ENCODE peak calls at places on chromosomes 5 and 9, in nine cellular contexts. One of them, this sample, is unnamed.

GRCh38 chr5:32172908-32173393 is 1.2 kb downstream of the GOLPH3 start:
- DNase-seq in transverse colon: no peak
- DNase-seq in stomach: no peak
- DNase-seq in HCT116: no peak
- DNase-seq in GM23338: no peak
- DNase-seq in Panc1: no peak
- DNase-seq in endothelial cell of umbilical vein: peak
- DNase-seq in sigmoid colon: no peak
- DNase-seq in spleen: no peak
- DNase-seq in this sample: no peak

GRCh38 chr9:129697111-129697955 is 31.9 kb downstream of the PRRX2 start:
- DNase-seq in transverse colon: peak
- DNase-seq in stomach: no peak
- DNase-seq in HCT116: no peak
- DNase-seq in GM23338: peak
- DNase-seq in Panc1: no peak
- DNase-seq in endothelial cell of umbilical vein: no peak
- DNase-seq in sigmoid colon: peak
- DNase-seq in spleen: no peak
- DNase-seq in this sample: peak

GRCh38 chr5:102740515-102740914 is 14.6 kb upstream of the PAM start:
- DNase-seq in transverse colon: no peak
- DNase-seq in stomach: no peak
- DNase-seq in HCT116: no peak
- DNase-seq in GM23338: no peak
- DNase-seq in Panc1: no peak
- DNase-seq in endothelial cell of umbilical vein: no peak
- DNase-seq in sigmoid colon: no peak
- DNase-seq in spleen: no peak
- DNase-seq in this sample: no peak

GRCh38 chr5:59126665-59127354 is 543.9 kb downstream of the RAB3C start:
- DNase-seq in transverse colon: no peak
- DNase-seq in stomach: no peak
- DNase-seq in HCT116: no peak
- DNase-seq in GM23338: peak
- DNase-seq in Panc1: no peak
- DNase-seq in endothelial cell of umbilical vein: peak
- DNase-seq in sigmoid colon: no peak
- DNase-seq in spleen: no peak
- DNase-seq in this sample: no peak

GRCh38 chr9:112218908-112219307 is 43.8 kb upstream of the SUSD1 start:
- DNase-seq in transverse colon: no peak
- DNase-seq in stomach: no peak
- DNase-seq in HCT116: no peak
- DNase-seq in GM23338: no peak
- DNase-seq in Panc1: no peak
- DNase-seq in endothelial cell of umbilical vein: no peak
- DNase-seq in sigmoid colon: no peak
- DNase-seq in spleen: no peak
- DNase-seq in this sample: no peak

GRCh38 chr9:25421560-25421959 is 256.7 kb downstream of the TUSC1 start:
- DNase-seq in transverse colon: no peak
- DNase-seq in stomach: no peak
- DNase-seq in HCT116: no peak
- DNase-seq in GM23338: no peak
- DNase-seq in Panc1: no peak
- DNase-seq in endothelial cell of umbilical vein: no peak
- DNase-seq in sigmoid colon: no peak
- DNase-seq in spleen: no peak
- DNase-seq in this sample: no peak

GRCh38 chr5:31853398-31854135 is 214.6 kb downstream of the PDZD2 start:
- DNase-seq in transverse colon: no peak
- DNase-seq in stomach: peak
- DNase-seq in HCT116: no peak
- DNase-seq in GM23338: peak
- DNase-seq in Panc1: no peak
- DNase-seq in endothelial cell of umbilical vein: no peak
- DNase-seq in sigmoid colon: no peak
- DNase-seq in spleen: no peak
- DNase-seq in this sample: no peak

GRCh38 chr9:86098793-86099694 is at the start of gene GOLM1:
- DNase-seq in transverse colon: peak
- DNase-seq in stomach: peak
- DNase-seq in HCT116: no peak
- DNase-seq in GM23338: peak
- DNase-seq in Panc1: no peak
- DNase-seq in endothelial cell of umbilical vein: peak
- DNase-seq in sigmoid colon: peak
- DNase-seq in spleen: peak
- DNase-seq in this sample: peak

GRCh38 chr9:89891221-89892052 is 286.6 kb downstream of the GADD45G start:
- DNase-seq in transverse colon: peak
- DNase-seq in stomach: peak
- DNase-seq in HCT116: no peak
- DNase-seq in GM23338: no peak
- DNase-seq in Panc1: no peak
- DNase-seq in endothelial cell of umbilical vein: no peak
- DNase-seq in sigmoid colon: peak
- DNase-seq in spleen: peak
- DNase-seq in this sample: no peak

GRCh38 chr5:5340206-5340729 is 82.2 kb upstream of the ICE1 start:
- DNase-seq in transverse colon: peak
- DNase-seq in stomach: peak
- DNase-seq in HCT116: peak
- DNase-seq in GM23338: peak
- DNase-seq in Panc1: peak
- DNase-seq in endothelial cell of umbilical vein: peak
- DNase-seq in sigmoid colon: peak
- DNase-seq in spleen: no peak
- DNase-seq in this sample: no peak

GRCh38 chr9:116365056-116365471 is 211.5 kb downstream of the PAPPA start:
- DNase-seq in transverse colon: peak
- DNase-seq in stomach: peak
- DNase-seq in HCT116: no peak
- DNase-seq in GM23338: peak
- DNase-seq in Panc1: no peak
- DNase-seq in endothelial cell of umbilical vein: no peak
- DNase-seq in sigmoid colon: peak
- DNase-seq in spleen: no peak
- DNase-seq in this sample: no peak

GRCh38 chr5:179814090-179814489 is 6.6 kb upstream of the SQSTM1 start:
- DNase-seq in transverse colon: no peak
- DNase-seq in stomach: no peak
- DNase-seq in HCT116: no peak
- DNase-seq in GM23338: no peak
- DNase-seq in Panc1: no peak
- DNase-seq in endothelial cell of umbilical vein: no peak
- DNase-seq in sigmoid colon: no peak
- DNase-seq in spleen: no peak
- DNase-seq in this sample: no peak

GRCh38 chr9:33233659-33234335 is 6.2 kb upstream of the SPINK4 start:
- DNase-seq in transverse colon: peak
- DNase-seq in stomach: peak
- DNase-seq in HCT116: peak
- DNase-seq in GM23338: no peak
- DNase-seq in Panc1: peak
- DNase-seq in endothelial cell of umbilical vein: peak
- DNase-seq in sigmoid colon: no peak
- DNase-seq in spleen: no peak
- DNase-seq in this sample: no peak

GRCh38 chr9:4242239-4242638 is 57.6 kb downstream of the GLIS3 start:
- DNase-seq in transverse colon: no peak
- DNase-seq in stomach: no peak
- DNase-seq in HCT116: no peak
- DNase-seq in GM23338: no peak
- DNase-seq in Panc1: no peak
- DNase-seq in endothelial cell of umbilical vein: no peak
- DNase-seq in sigmoid colon: no peak
- DNase-seq in spleen: no peak
- DNase-seq in this sample: no peak

GRCh38 chr5:131413605-131414559 is 150.0 kb downstream of the CDC42SE2 start:
- DNase-seq in transverse colon: no peak
- DNase-seq in stomach: no peak
- DNase-seq in HCT116: no peak
- DNase-seq in GM23338: no peak
- DNase-seq in Panc1: no peak
- DNase-seq in endothelial cell of umbilical vein: no peak
- DNase-seq in sigmoid colon: no peak
- DNase-seq in spleen: no peak
- DNase-seq in this sample: no peak

GRCh38 chr9:121692606-121693505 is 41.4 kb downstream of the DAB2IP start:
- DNase-seq in transverse colon: no peak
- DNase-seq in stomach: no peak
- DNase-seq in HCT116: peak
- DNase-seq in GM23338: peak
- DNase-seq in Panc1: no peak
- DNase-seq in endothelial cell of umbilical vein: no peak
- DNase-seq in sigmoid colon: no peak
- DNase-seq in spleen: no peak
- DNase-seq in this sample: no peak

GRCh38 chr5:91712718-91713117 is 329.6 kb upstream of the ARRDC3 start:
- DNase-seq in transverse colon: no peak
- DNase-seq in stomach: no peak
- DNase-seq in HCT116: no peak
- DNase-seq in GM23338: no peak
- DNase-seq in Panc1: no peak
- DNase-seq in endothelial cell of umbilical vein: no peak
- DNase-seq in sigmoid colon: no peak
- DNase-seq in spleen: no peak
- DNase-seq in this sample: no peak

GRCh38 chr5:138177936-138178515 is 404 bp downstream of the BRD8 start:
- DNase-seq in transverse colon: peak
- DNase-seq in stomach: peak
- DNase-seq in HCT116: no peak
- DNase-seq in GM23338: peak
- DNase-seq in Panc1: no peak
- DNase-seq in endothelial cell of umbilical vein: peak
- DNase-seq in sigmoid colon: no peak
- DNase-seq in spleen: no peak
- DNase-seq in this sample: no peak

GRCh38 chr5:55276771-55277170 is 30.7 kb downstream of the DHX29 start:
- DNase-seq in transverse colon: no peak
- DNase-seq in stomach: no peak
- DNase-seq in HCT116: no peak
- DNase-seq in GM23338: no peak
- DNase-seq in Panc1: no peak
- DNase-seq in endothelial cell of umbilical vein: no peak
- DNase-seq in sigmoid colon: no peak
- DNase-seq in spleen: no peak
- DNase-seq in this sample: no peak

GRCh38 chr5:131459216-131459615 is 175.8 kb downstream of the RAPGEF6 start:
- DNase-seq in transverse colon: no peak
- DNase-seq in stomach: no peak
- DNase-seq in HCT116: no peak
- DNase-seq in GM23338: no peak
- DNase-seq in Panc1: no peak
- DNase-seq in endothelial cell of umbilical vein: no peak
- DNase-seq in sigmoid colon: no peak
- DNase-seq in spleen: no peak
- DNase-seq in this sample: no peak

GRCh38 chr5:30849801-30850370 is 343.6 kb upstream of the CDH6 start:
- DNase-seq in transverse colon: no peak
- DNase-seq in stomach: no peak
- DNase-seq in HCT116: no peak
- DNase-seq in GM23338: no peak
- DNase-seq in Panc1: peak
- DNase-seq in endothelial cell of umbilical vein: peak
- DNase-seq in sigmoid colon: no peak
- DNase-seq in spleen: no peak
- DNase-seq in this sample: no peak

GRCh38 chr5:135434591-135435466 is 12.3 kb downstream of the DCANP1 start:
- DNase-seq in transverse colon: no peak
- DNase-seq in stomach: no peak
- DNase-seq in HCT116: no peak
- DNase-seq in GM23338: no peak
- DNase-seq in Panc1: no peak
- DNase-seq in endothelial cell of umbilical vein: no peak
- DNase-seq in sigmoid colon: no peak
- DNase-seq in spleen: no peak
- DNase-seq in this sample: no peak
- H3K27ac ChIP-seq in transverse colon: no peak
- H3K27ac ChIP-seq in stomach: no peak
- H3K27ac ChIP-seq in HCT116: no peak
- H3K27ac ChIP-seq in GM23338: no peak
- H3K27ac ChIP-seq in Panc1: no peak
- H3K27ac ChIP-seq in endothelial cell of umbilical vein: no peak
- H3K27ac ChIP-seq in sigmoid colon: no peak
- H3K27ac ChIP-seq in spleen: no peak
- H3K27ac ChIP-seq in this sample: no peak

GRCh38 chr9:123044556-123044955 is 11.1 kb downstream of the GPR21 start:
- DNase-seq in transverse colon: no peak
- DNase-seq in stomach: no peak
- DNase-seq in HCT116: no peak
- DNase-seq in GM23338: no peak
- DNase-seq in Panc1: no peak
- DNase-seq in endothelial cell of umbilical vein: no peak
- DNase-seq in sigmoid colon: no peak
- DNase-seq in spleen: no peak
- DNase-seq in this sample: no peak
- TF ChIP-seq POLR2AphosphoS5 in transverse colon: no peak
- TF ChIP-seq POLR2AphosphoS5 in stomach: peak
- TF ChIP-seq POLR2AphosphoS5 in HCT116: no peak
- TF ChIP-seq POLR2AphosphoS5 in GM23338: no peak
- TF ChIP-seq POLR2AphosphoS5 in Panc1: no peak
- TF ChIP-seq POLR2AphosphoS5 in endothelial cell of umbilical vein: no peak
- TF ChIP-seq POLR2AphosphoS5 in sigmoid colon: no peak
- TF ChIP-seq POLR2AphosphoS5 in spleen: no peak
- TF ChIP-seq POLR2AphosphoS5 in this sample: no peak

DNA sequence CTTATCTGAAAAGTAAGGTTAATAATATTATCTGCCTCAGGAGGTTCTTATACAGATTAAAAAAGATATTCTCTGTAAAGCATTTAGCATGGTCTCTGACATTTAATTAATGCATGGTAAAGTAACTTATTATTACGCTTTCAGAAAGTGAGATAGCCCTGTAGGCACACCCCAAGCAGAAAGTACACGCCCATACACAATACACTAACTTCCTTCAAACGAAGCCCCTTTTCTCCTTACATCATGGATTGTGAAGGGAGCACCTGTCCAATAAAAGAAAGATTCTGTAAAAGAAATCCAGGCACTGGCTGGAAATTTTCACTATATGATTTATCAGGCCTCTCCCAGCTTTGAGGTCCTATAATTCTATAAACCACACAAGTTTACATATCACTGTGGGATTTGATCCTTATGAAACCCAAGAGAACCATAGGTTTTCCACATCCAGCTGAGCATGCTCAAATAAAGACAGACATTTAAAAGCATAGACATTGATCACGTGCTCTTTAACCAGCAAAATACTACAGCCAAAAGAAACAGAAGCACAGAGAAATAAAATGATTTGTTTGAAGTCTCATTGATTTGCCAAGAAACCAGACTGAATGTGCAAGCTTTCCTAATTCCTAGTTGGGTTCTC is 14.1 kb upstream of the NR3C1 start:
- DNase-seq in transverse colon: no peak
- DNase-seq in stomach: no peak
- DNase-seq in HCT116: no peak
- DNase-seq in GM23338: no peak
- DNase-seq in Panc1: no peak
- DNase-seq in endothelial cell of umbilical vein: no peak
- DNase-seq in sigmoid colon: no peak
- DNase-seq in spleen: no peak
- DNase-seq in this sample: no peak
- H3K27ac ChIP-seq in transverse colon: peak
- H3K27ac ChIP-seq in stomach: no peak
- H3K27ac ChIP-seq in HCT116: no peak
- H3K27ac ChIP-seq in GM23338: no peak
- H3K27ac ChIP-seq in Panc1: peak
- H3K27ac ChIP-seq in endothelial cell of umbilical vein: no peak
- H3K27ac ChIP-seq in sigmoid colon: no peak
- H3K27ac ChIP-seq in spleen: no peak
- H3K27ac ChIP-seq in this sample: no peak

GRCh38 chr5:147669113-147669869 is 113.2 kb downstream of the JAKMIP2 start:
- DNase-seq in transverse colon: no peak
- DNase-seq in stomach: no peak
- DNase-seq in HCT116: no peak
- DNase-seq in GM23338: no peak
- DNase-seq in Panc1: no peak
- DNase-seq in endothelial cell of umbilical vein: no peak
- DNase-seq in sigmoid colon: peak
- DNase-seq in spleen: no peak
- DNase-seq in this sample: no peak
- TF ChIP-seq POLR2AphosphoS5 in transverse colon: no peak
- TF ChIP-seq POLR2AphosphoS5 in stomach: no peak
- TF ChIP-seq POLR2AphosphoS5 in HCT116: no peak
- TF ChIP-seq POLR2AphosphoS5 in GM23338: no peak
- TF ChIP-seq POLR2AphosphoS5 in Panc1: no peak
- TF ChIP-seq POLR2AphosphoS5 in endothelial cell of umbilical vein: no peak
- TF ChIP-seq POLR2AphosphoS5 in sigmoid colon: peak
- TF ChIP-seq POLR2AphosphoS5 in spleen: no peak
- TF ChIP-seq POLR2AphosphoS5 in this sample: no peak

This sample was measured in HL-60.